ENCODE peak calls at places on chromosome 7, in eight cellular contexts. One of them, this sample, is unnamed.
A peak's percentile ranks its signal among the peaks of the same experiment; 100 is the strongest.

GRCh38 chr7:25031007-25031406 is 51.0 kb upstream of the OSBPL3 start:
- DNase-seq in heart left ventricle: no peak
- DNase-seq in thoracic aorta: no peak
- DNase-seq in cardiac fibroblast: no peak
- DNase-seq in foreskin fibroblast: no peak
- DNase-seq in fibroblast of lung: no peak
- DNase-seq in left ventricle myocardium inferior: no peak
- DNase-seq in ascending aorta: no peak
- DNase-seq in this sample: no peak

GRCh38 chr7:81845628-81846259 is 75.9 kb upstream of the HGF start:
- DNase-seq in heart left ventricle: no peak
- DNase-seq in thoracic aorta: no peak
- DNase-seq in cardiac fibroblast: peak; percentile 63
- DNase-seq in foreskin fibroblast: no peak
- DNase-seq in fibroblast of lung: peak; percentile 24
- DNase-seq in left ventricle myocardium inferior: no peak
- DNase-seq in ascending aorta: no peak
- DNase-seq in this sample: peak; percentile 84

GRCh38 chr7:152145853-152146466 is 120.5 kb downstream of the GALNT11 start:
- DNase-seq in heart left ventricle: no peak
- DNase-seq in thoracic aorta: no peak
- DNase-seq in cardiac fibroblast: peak; percentile 89
- DNase-seq in foreskin fibroblast: peak; percentile 45
- DNase-seq in fibroblast of lung: peak; percentile 64
- DNase-seq in left ventricle myocardium inferior: no peak
- DNase-seq in ascending aorta: no peak
- DNase-seq in this sample: peak; percentile 73

GRCh38 chr7:77687747-77688144 is 8.5 kb upstream of the RSBN1L start:
- DNase-seq in heart left ventricle: no peak
- DNase-seq in thoracic aorta: no peak
- DNase-seq in cardiac fibroblast: no peak
- DNase-seq in foreskin fibroblast: no peak
- DNase-seq in fibroblast of lung: no peak
- DNase-seq in left ventricle myocardium inferior: no peak
- DNase-seq in ascending aorta: no peak
- DNase-seq in this sample: no peak

GRCh38 chr7:40329601-40330153 is 194.9 kb downstream of the SUGCT start:
- DNase-seq in heart left ventricle: no peak
- DNase-seq in thoracic aorta: no peak
- DNase-seq in cardiac fibroblast: peak; percentile 75
- DNase-seq in foreskin fibroblast: peak; percentile 29
- DNase-seq in fibroblast of lung: peak; percentile 74
- DNase-seq in left ventricle myocardium inferior: no peak
- DNase-seq in ascending aorta: no peak
- DNase-seq in this sample: peak; percentile 83

GRCh38 chr7:47968852-47969774 is 10.3 kb downstream of the HUS1 start:
- DNase-seq in heart left ventricle: peak; percentile 68
- DNase-seq in thoracic aorta: no peak
- DNase-seq in cardiac fibroblast: peak; percentile 80
- DNase-seq in foreskin fibroblast: peak; percentile 36
- DNase-seq in fibroblast of lung: peak; percentile 75
- DNase-seq in left ventricle myocardium inferior: peak; percentile 58
- DNase-seq in ascending aorta: no peak
- DNase-seq in this sample: peak; percentile 86

GRCh38 chr7:99624487-99624886 is 7.7 kb downstream of the ZSCAN25 start:
- DNase-seq in heart left ventricle: no peak
- DNase-seq in thoracic aorta: no peak
- DNase-seq in cardiac fibroblast: no peak
- DNase-seq in foreskin fibroblast: no peak
- DNase-seq in fibroblast of lung: no peak
- DNase-seq in left ventricle myocardium inferior: no peak
- DNase-seq in ascending aorta: no peak
- DNase-seq in this sample: no peak

GRCh38 chr7:81990395-81990794 is 220.5 kb upstream of the HGF start:
- DNase-seq in heart left ventricle: no peak
- DNase-seq in thoracic aorta: no peak
- DNase-seq in cardiac fibroblast: peak; percentile 49
- DNase-seq in foreskin fibroblast: peak; percentile 66
- DNase-seq in fibroblast of lung: peak; percentile 11
- DNase-seq in left ventricle myocardium inferior: no peak
- DNase-seq in ascending aorta: no peak
- DNase-seq in this sample: peak; percentile 43

GRCh38 chr7:143284591-143285453 is at the start of gene TMEM139:
- DNase-seq in heart left ventricle: peak; percentile 38
- DNase-seq in thoracic aorta: no peak
- DNase-seq in cardiac fibroblast: no peak
- DNase-seq in foreskin fibroblast: no peak
- DNase-seq in fibroblast of lung: no peak
- DNase-seq in left ventricle myocardium inferior: no peak
- DNase-seq in ascending aorta: no peak
- DNase-seq in this sample: no peak
- H3K4me3 ChIP-seq in heart left ventricle: peak within 1 kb of the TSS; percentile 43
- H3K4me3 ChIP-seq in thoracic aorta: no peak within 1 kb of the TSS
- H3K4me3 ChIP-seq in cardiac fibroblast: no peak within 1 kb of the TSS
- H3K4me3 ChIP-seq in foreskin fibroblast: no peak within 1 kb of the TSS
- H3K4me3 ChIP-seq in fibroblast of lung: no peak within 1 kb of the TSS
- H3K4me3 ChIP-seq in left ventricle myocardium inferior: peak within 1 kb of the TSS; percentile 57
- H3K4me3 ChIP-seq in ascending aorta: no peak within 1 kb of the TSS
- H3K4me3 ChIP-seq in this sample: no peak within 1 kb of the TSS

DNA sequence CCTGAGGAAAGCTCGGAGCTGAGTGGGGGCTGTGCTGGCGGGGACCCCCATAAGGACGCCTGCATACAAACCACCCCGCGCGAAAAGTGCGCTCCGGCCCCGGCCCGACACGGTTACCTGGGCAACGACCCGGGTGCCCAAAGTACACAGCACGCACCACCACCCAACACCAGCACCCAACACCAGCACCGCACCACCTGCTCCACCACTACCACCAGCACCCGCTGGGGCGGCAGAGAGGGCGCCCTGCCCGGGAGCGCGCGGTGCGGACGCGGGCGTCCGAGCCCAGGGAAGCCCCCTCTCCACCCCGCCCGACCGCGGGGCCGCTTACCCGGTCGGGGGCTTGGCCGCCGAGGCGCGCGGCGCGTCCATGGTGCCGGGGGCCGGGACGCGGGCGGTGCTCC is 345 bp downstream of the COBL start:
- DNase-seq in heart left ventricle: peak; percentile 53
- DNase-seq in thoracic aorta: no peak
- DNase-seq in cardiac fibroblast: no peak
- DNase-seq in foreskin fibroblast: no peak
- DNase-seq in fibroblast of lung: no peak
- DNase-seq in left ventricle myocardium inferior: peak; percentile 28
- DNase-seq in ascending aorta: no peak
- DNase-seq in this sample: no peak
- TF ChIP-seq CTCF in heart left ventricle: no peak
- TF ChIP-seq CTCF in thoracic aorta: no peak
- TF ChIP-seq CTCF in cardiac fibroblast: no peak
- TF ChIP-seq CTCF in foreskin fibroblast: no peak
- TF ChIP-seq CTCF in fibroblast of lung: no peak
- TF ChIP-seq CTCF in left ventricle myocardium inferior: peak; percentile 45
- TF ChIP-seq CTCF in ascending aorta: no peak
- TF ChIP-seq CTCF in this sample: no peak

DNA sequence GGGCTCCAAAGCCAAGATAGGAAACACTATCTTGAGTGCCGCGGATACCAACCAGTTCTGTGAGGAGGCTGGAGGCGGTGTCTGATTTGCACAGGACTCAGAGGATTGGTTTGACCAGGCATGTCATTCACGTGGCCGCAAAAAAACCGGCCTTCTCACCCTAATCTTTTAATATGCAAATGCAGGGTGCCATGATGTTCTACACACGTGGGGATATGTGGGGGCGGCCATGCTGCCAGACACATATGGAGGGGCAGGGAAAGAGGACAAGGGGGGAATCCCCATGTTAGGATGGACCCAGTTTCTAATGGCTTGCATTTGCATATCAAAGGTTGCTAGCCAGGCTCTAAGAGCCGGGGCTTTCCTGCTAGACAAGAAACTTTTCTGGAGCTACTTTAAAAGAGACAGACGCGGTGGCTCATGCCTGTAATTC is 88.8 kb upstream of the C7orf33 start:
- DNase-seq in heart left ventricle: no peak
- DNase-seq in thoracic aorta: no peak
- DNase-seq in cardiac fibroblast: peak; percentile 21
- DNase-seq in foreskin fibroblast: peak; percentile 5
- DNase-seq in fibroblast of lung: no peak
- DNase-seq in left ventricle myocardium inferior: no peak
- DNase-seq in ascending aorta: no peak
- DNase-seq in this sample: peak; percentile 8
- H3K4me3 ChIP-seq in heart left ventricle: peak overlapping the region; percentile 21
- H3K4me3 ChIP-seq in thoracic aorta: no peak overlapping the region
- H3K4me3 ChIP-seq in cardiac fibroblast: peak overlapping the region; percentile 11
- H3K4me3 ChIP-seq in foreskin fibroblast: no peak overlapping the region
- H3K4me3 ChIP-seq in fibroblast of lung: no peak overlapping the region
- H3K4me3 ChIP-seq in left ventricle myocardium inferior: peak overlapping the region; percentile 50
- H3K4me3 ChIP-seq in ascending aorta: no peak overlapping the region
- H3K4me3 ChIP-seq in this sample: no peak overlapping the region

GRCh38 chr7:22251906-22252495 is 105.0 kb downstream of the RAPGEF5 start:
- DNase-seq in heart left ventricle: no peak
- DNase-seq in thoracic aorta: no peak
- DNase-seq in cardiac fibroblast: no peak
- DNase-seq in foreskin fibroblast: no peak
- DNase-seq in fibroblast of lung: no peak
- DNase-seq in left ventricle myocardium inferior: no peak
- DNase-seq in ascending aorta: no peak
- DNase-seq in this sample: no peak

GRCh38 chr7:22252886-22253536 is 103.9 kb downstream of the RAPGEF5 start:
- DNase-seq in heart left ventricle: no peak
- DNase-seq in thoracic aorta: no peak
- DNase-seq in cardiac fibroblast: no peak
- DNase-seq in foreskin fibroblast: no peak
- DNase-seq in fibroblast of lung: no peak
- DNase-seq in left ventricle myocardium inferior: no peak
- DNase-seq in ascending aorta: no peak
- DNase-seq in this sample: no peak

GRCh38 chr7:22255342-22255741 is 101.6 kb downstream of the RAPGEF5 start:
- DNase-seq in heart left ventricle: no peak
- DNase-seq in thoracic aorta: no peak
- DNase-seq in cardiac fibroblast: no peak
- DNase-seq in foreskin fibroblast: no peak
- DNase-seq in fibroblast of lung: no peak
- DNase-seq in left ventricle myocardium inferior: no peak
- DNase-seq in ascending aorta: no peak
- DNase-seq in this sample: no peak

GRCh38 chr7:22255834-22256233 is 101.1 kb downstream of the RAPGEF5 start:
- DNase-seq in heart left ventricle: no peak
- DNase-seq in thoracic aorta: no peak
- DNase-seq in cardiac fibroblast: no peak
- DNase-seq in foreskin fibroblast: no peak
- DNase-seq in fibroblast of lung: no peak
- DNase-seq in left ventricle myocardium inferior: no peak
- DNase-seq in ascending aorta: no peak
- DNase-seq in this sample: no peak

GRCh38 chr7:22256702-22257101 is 100.3 kb downstream of the RAPGEF5 start:
- DNase-seq in heart left ventricle: no peak
- DNase-seq in thoracic aorta: no peak
- DNase-seq in cardiac fibroblast: peak; percentile 3
- DNase-seq in foreskin fibroblast: no peak
- DNase-seq in fibroblast of lung: no peak
- DNase-seq in left ventricle myocardium inferior: no peak
- DNase-seq in ascending aorta: no peak
- DNase-seq in this sample: peak; percentile 36
- TF ChIP-seq CTCF in heart left ventricle: no peak
- TF ChIP-seq CTCF in thoracic aorta: peak; percentile 52
- TF ChIP-seq CTCF in cardiac fibroblast: no peak
- TF ChIP-seq CTCF in foreskin fibroblast: no peak
- TF ChIP-seq CTCF in fibroblast of lung: no peak
- TF ChIP-seq CTCF in left ventricle myocardium inferior: peak; percentile 39
- TF ChIP-seq CTCF in ascending aorta: peak; percentile 59
- TF ChIP-seq CTCF in this sample: no peak

GRCh38 chr7:148588891-148589215 is 1.7 kb upstream of the C7orf33 start:
- DNase-seq in heart left ventricle: no peak
- DNase-seq in thoracic aorta: no peak
- DNase-seq in cardiac fibroblast: no peak
- DNase-seq in foreskin fibroblast: no peak
- DNase-seq in fibroblast of lung: no peak
- DNase-seq in left ventricle myocardium inferior: no peak
- DNase-seq in ascending aorta: no peak
- DNase-seq in this sample: no peak

GRCh38 chr7:148590533-148590932 is at the start of gene C7orf33:
- DNase-seq in heart left ventricle: no peak
- DNase-seq in thoracic aorta: no peak
- DNase-seq in cardiac fibroblast: no peak
- DNase-seq in foreskin fibroblast: no peak
- DNase-seq in fibroblast of lung: no peak
- DNase-seq in left ventricle myocardium inferior: no peak
- DNase-seq in ascending aorta: no peak
- DNase-seq in this sample: no peak

GRCh38 chr7:148587076-148587475 is 3.5 kb upstream of the C7orf33 start:
- DNase-seq in heart left ventricle: no peak
- DNase-seq in thoracic aorta: no peak
- DNase-seq in cardiac fibroblast: no peak
- DNase-seq in foreskin fibroblast: no peak
- DNase-seq in fibroblast of lung: no peak
- DNase-seq in left ventricle myocardium inferior: no peak
- DNase-seq in ascending aorta: no peak
- DNase-seq in this sample: no peak

GRCh38 chr7:148589640-148590039 is 926 bp upstream of the C7orf33 start:
- DNase-seq in heart left ventricle: no peak
- DNase-seq in thoracic aorta: no peak
- DNase-seq in cardiac fibroblast: no peak
- DNase-seq in foreskin fibroblast: no peak
- DNase-seq in fibroblast of lung: no peak
- DNase-seq in left ventricle myocardium inferior: no peak
- DNase-seq in ascending aorta: no peak
- DNase-seq in this sample: no peak

DNA sequence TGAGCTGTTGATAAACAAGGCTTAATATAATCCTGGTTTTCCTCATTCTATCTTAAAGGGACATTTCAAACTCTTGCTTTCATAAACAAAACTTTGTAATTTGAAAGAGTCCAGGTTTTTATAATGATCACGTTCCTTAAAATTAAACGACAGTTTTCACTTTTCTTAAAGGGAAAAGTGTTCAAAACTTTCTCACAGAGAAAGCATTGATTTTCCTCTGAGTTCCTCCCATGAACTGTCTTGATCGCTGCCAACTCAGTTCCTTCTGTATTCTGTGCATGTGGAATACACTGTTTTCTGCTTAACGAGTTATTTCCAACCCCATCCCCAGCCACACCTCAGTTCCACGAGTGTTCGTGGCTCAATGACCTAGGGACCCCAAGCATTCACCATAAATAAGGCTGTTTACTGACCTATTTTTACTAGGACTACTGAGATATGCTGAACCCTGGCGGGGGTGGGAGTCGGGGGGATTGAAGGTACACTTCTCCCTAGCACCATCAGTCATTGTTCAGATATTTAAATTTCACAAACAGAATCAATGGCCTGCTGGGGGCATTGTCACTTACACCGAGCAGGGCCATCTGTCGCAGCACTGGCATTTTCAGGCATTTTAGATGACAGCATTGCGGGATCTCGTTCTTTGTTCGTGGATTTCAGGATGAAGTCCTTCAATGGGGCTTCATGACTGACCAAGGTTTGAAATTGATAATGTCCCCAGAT is 2.2 kb upstream of the C7orf33 start:
- DNase-seq in heart left ventricle: no peak
- DNase-seq in thoracic aorta: no peak
- DNase-seq in cardiac fibroblast: no peak
- DNase-seq in foreskin fibroblast: no peak
- DNase-seq in fibroblast of lung: no peak
- DNase-seq in left ventricle myocardium inferior: no peak
- DNase-seq in ascending aorta: no peak
- DNase-seq in this sample: no peak
- H3K4me3 ChIP-seq in heart left ventricle: no peak overlapping the region
- H3K4me3 ChIP-seq in thoracic aorta: no peak overlapping the region
- H3K4me3 ChIP-seq in cardiac fibroblast: no peak overlapping the region
- H3K4me3 ChIP-seq in foreskin fibroblast: no peak overlapping the region
- H3K4me3 ChIP-seq in fibroblast of lung: no peak overlapping the region
- H3K4me3 ChIP-seq in left ventricle myocardium inferior: no peak overlapping the region
- H3K4me3 ChIP-seq in ascending aorta: no peak overlapping the region
- H3K4me3 ChIP-seq in this sample: no peak overlapping the region